ENCODE peak calls at places on chromosomes 11 and 22, in eight cellular contexts. One of them, this sample, is unnamed.

GRCh38 chr11:5922749-5923426 is 19.2 kb upstream of the OR56A3 start:
- DNase-seq in Ammon's horn: no peak
- DNase-seq in tibial artery: no peak
- DNase-seq in SK-N-DZ: no peak
- DNase-seq in PC-3: peak; percentile 35
- DNase-seq in ACHN: peak; percentile 11
- DNase-seq in astrocyte of the spinal cord: no peak
- DNase-seq in NCI-H146: no peak
- DNase-seq in this sample: peak; percentile 87

GRCh38 chr22:37560682-37561208 is 465 bp downstream of the CDC42EP1 start:
- DNase-seq in tibial artery: no peak
- DNase-seq in SK-N-DZ: no peak
- DNase-seq in NCI-H146: no peak
- DNase-seq in ACHN: peak; percentile 65
- DNase-seq in astrocyte of the spinal cord: peak; percentile 61
- DNase-seq in PC-3: peak; percentile 27
- DNase-seq in Ammon's horn: no peak
- DNase-seq in this sample: no peak

GRCh38 chr22:49303061-49303735 is 524.5 kb downstream of the BRD1 start:
- DNase-seq in astrocyte of the spinal cord: no peak
- DNase-seq in PC-3: no peak
- DNase-seq in SK-N-DZ: no peak
- DNase-seq in tibial artery: no peak
- DNase-seq in ACHN: no peak
- DNase-seq in Ammon's horn: no peak
- DNase-seq in NCI-H146: no peak
- DNase-seq in this sample: no peak

GRCh38 chr22:32950366-32950765 is 107.8 kb downstream of the SYN3 start:
- DNase-seq in SK-N-DZ: peak; percentile 61
- DNase-seq in astrocyte of the spinal cord: no peak
- DNase-seq in PC-3: no peak
- DNase-seq in Ammon's horn: no peak
- DNase-seq in tibial artery: no peak
- DNase-seq in NCI-H146: no peak
- DNase-seq in ACHN: no peak
- DNase-seq in this sample: no peak

GRCh38 chr11:66328036-66328306 is 8.3 kb downstream of the RIN1 start:
- DNase-seq in SK-N-DZ: no peak
- DNase-seq in astrocyte of the spinal cord: no peak
- DNase-seq in tibial artery: no peak
- DNase-seq in PC-3: no peak
- DNase-seq in NCI-H146: no peak
- DNase-seq in ACHN: no peak
- DNase-seq in Ammon's horn: no peak
- DNase-seq in this sample: peak; percentile 53

GRCh38 chr11:71252782-71253730 is 679 bp upstream of the SHANK2 start:
- DNase-seq in Ammon's horn: no peak
- DNase-seq in tibial artery: no peak
- DNase-seq in ACHN: peak; percentile 92
- DNase-seq in PC-3: peak; percentile 87
- DNase-seq in astrocyte of the spinal cord: peak; percentile 55
- DNase-seq in NCI-H146: no peak
- DNase-seq in SK-N-DZ: no peak
- DNase-seq in this sample: peak; percentile 88

GRCh38 chr11:17343907-17344306 is 7.7 kb upstream of the NCR3LG1 start:
- DNase-seq in tibial artery: no peak
- DNase-seq in Ammon's horn: no peak
- DNase-seq in PC-3: peak; percentile 57
- DNase-seq in ACHN: peak; percentile 70
- DNase-seq in NCI-H146: no peak
- DNase-seq in astrocyte of the spinal cord: peak; percentile 83
- DNase-seq in SK-N-DZ: no peak
- DNase-seq in this sample: peak; percentile 86

GRCh38 chr11:79276900-79277299 is 163.9 kb downstream of the TENM4 start:
- DNase-seq in NCI-H146: no peak
- DNase-seq in SK-N-DZ: no peak
- DNase-seq in astrocyte of the spinal cord: no peak
- DNase-seq in ACHN: no peak
- DNase-seq in tibial artery: no peak
- DNase-seq in Ammon's horn: no peak
- DNase-seq in PC-3: no peak
- DNase-seq in this sample: no peak

GRCh38 chr11:65611028-65611757 is 2.8 kb downstream of the MAP3K11 start:
- DNase-seq in SK-N-DZ: no peak
- DNase-seq in tibial artery: peak; percentile 60
- DNase-seq in ACHN: no peak
- DNase-seq in Ammon's horn: peak; percentile 92
- DNase-seq in astrocyte of the spinal cord: no peak
- DNase-seq in NCI-H146: no peak
- DNase-seq in PC-3: no peak
- DNase-seq in this sample: no peak

GRCh38 chr22:25199726-25200520 is at the start of gene CRYBB3:
- DNase-seq in ACHN: no peak
- DNase-seq in PC-3: no peak
- DNase-seq in SK-N-DZ: no peak
- DNase-seq in Ammon's horn: peak; percentile 23
- DNase-seq in astrocyte of the spinal cord: no peak
- DNase-seq in NCI-H146: no peak
- DNase-seq in tibial artery: no peak
- DNase-seq in this sample: no peak

GRCh38 chr11:35330924-35331323 is 88.4 kb downstream of the SLC1A2 start:
- DNase-seq in SK-N-DZ: no peak
- DNase-seq in PC-3: no peak
- DNase-seq in tibial artery: no peak
- DNase-seq in ACHN: no peak
- DNase-seq in astrocyte of the spinal cord: no peak
- DNase-seq in NCI-H146: no peak
- DNase-seq in Ammon's horn: no peak
- DNase-seq in this sample: peak; percentile 11

GRCh38 chr11:34308821-34309585 is 48.8 kb downstream of the ABTB2 start:
- DNase-seq in NCI-H146: no peak
- DNase-seq in tibial artery: peak; percentile 37
- DNase-seq in astrocyte of the spinal cord: peak; percentile 22
- DNase-seq in Ammon's horn: no peak
- DNase-seq in PC-3: no peak
- DNase-seq in ACHN: peak; percentile 82
- DNase-seq in SK-N-DZ: no peak
- DNase-seq in this sample: no peak

GRCh38 chr11:95364324-95365295 is 133.6 kb upstream of the SESN3 start:
- DNase-seq in ACHN: peak; percentile 20
- DNase-seq in NCI-H146: no peak
- DNase-seq in PC-3: peak; percentile 73
- DNase-seq in tibial artery: no peak
- DNase-seq in astrocyte of the spinal cord: peak; percentile 51
- DNase-seq in SK-N-DZ: peak; percentile 80
- DNase-seq in Ammon's horn: no peak
- DNase-seq in this sample: peak; percentile 81

GRCh38 chr11:75346296-75346695 is 5.2 kb downstream of the ARRB1 start:
- DNase-seq in PC-3: no peak
- DNase-seq in tibial artery: no peak
- DNase-seq in SK-N-DZ: no peak
- DNase-seq in astrocyte of the spinal cord: no peak
- DNase-seq in Ammon's horn: no peak
- DNase-seq in ACHN: no peak
- DNase-seq in NCI-H146: no peak
- DNase-seq in this sample: no peak

GRCh38 chr11:33636104-33636503 is 64.5 kb downstream of the C11orf91 start:
- DNase-seq in ACHN: no peak
- DNase-seq in tibial artery: no peak
- DNase-seq in SK-N-DZ: no peak
- DNase-seq in NCI-H146: no peak
- DNase-seq in PC-3: peak; percentile 16
- DNase-seq in astrocyte of the spinal cord: no peak
- DNase-seq in Ammon's horn: no peak
- DNase-seq in this sample: peak; percentile 94

GRCh38 chr11:65918211-65919150 is at the start of gene C11orf68:
- DNase-seq in astrocyte of the spinal cord: no peak
- DNase-seq in tibial artery: peak; percentile 43
- DNase-seq in NCI-H146: peak; percentile 48
- DNase-seq in SK-N-DZ: no peak
- DNase-seq in PC-3: peak; percentile 50
- DNase-seq in ACHN: peak; percentile 16
- DNase-seq in Ammon's horn: no peak
- DNase-seq in this sample: peak; percentile 60

GRCh38 chr11:35771722-35772121 is 109.1 kb downstream of the TRIM44 start:
- DNase-seq in ACHN: no peak
- DNase-seq in SK-N-DZ: no peak
- DNase-seq in astrocyte of the spinal cord: no peak
- DNase-seq in tibial artery: no peak
- DNase-seq in NCI-H146: no peak
- DNase-seq in Ammon's horn: no peak
- DNase-seq in PC-3: no peak
- DNase-seq in this sample: no peak

GRCh38 chr11:1774886-1775285 is 11.2 kb upstream of the CTSD start:
- DNase-seq in tibial artery: no peak
- DNase-seq in SK-N-DZ: no peak
- DNase-seq in ACHN: no peak
- DNase-seq in Ammon's horn: no peak
- DNase-seq in NCI-H146: no peak
- DNase-seq in astrocyte of the spinal cord: no peak
- DNase-seq in PC-3: no peak
- DNase-seq in this sample: no peak

GRCh38 chr11:35418847-35419712 is at the start of gene SLC1A2:
- DNase-seq in NCI-H146: peak; percentile 55
- DNase-seq in PC-3: no peak
- DNase-seq in SK-N-DZ: peak; percentile 83
- DNase-seq in Ammon's horn: peak; percentile 77
- DNase-seq in astrocyte of the spinal cord: peak; percentile 12
- DNase-seq in tibial artery: no peak
- DNase-seq in ACHN: peak; percentile 3
- DNase-seq in this sample: peak; percentile 19

GRCh38 chr11:2587132-2587930 is 112.5 kb downstream of the KCNQ1OT1 start:
- DNase-seq in astrocyte of the spinal cord: no peak
- DNase-seq in PC-3: no peak
- DNase-seq in Ammon's horn: peak; percentile 1
- DNase-seq in SK-N-DZ: no peak
- DNase-seq in NCI-H146: no peak
- DNase-seq in tibial artery: peak; percentile 13
- DNase-seq in ACHN: no peak
- DNase-seq in this sample: no peak

GRCh38 chr11:121514998-121515671 is 62.4 kb upstream of the SORL1-AS1 start:
- DNase-seq in PC-3: no peak
- DNase-seq in SK-N-DZ: no peak
- DNase-seq in NCI-H146: peak; percentile 67
- DNase-seq in tibial artery: no peak
- DNase-seq in astrocyte of the spinal cord: no peak
- DNase-seq in Ammon's horn: no peak
- DNase-seq in ACHN: no peak
- DNase-seq in this sample: no peak

GRCh38 chr22:37400719-37401118 is 26.6 kb downstream of the ELFN2 start:
- DNase-seq in SK-N-DZ: no peak
- DNase-seq in Ammon's horn: no peak
- DNase-seq in tibial artery: no peak
- DNase-seq in astrocyte of the spinal cord: no peak
- DNase-seq in NCI-H146: no peak
- DNase-seq in ACHN: no peak
- DNase-seq in PC-3: peak; percentile 23
- DNase-seq in this sample: no peak

GRCh38 chr11:20000393-20001134 is 159.7 kb downstream of the DBX1 start:
- DNase-seq in tibial artery: no peak
- DNase-seq in PC-3: no peak
- DNase-seq in astrocyte of the spinal cord: no peak
- DNase-seq in SK-N-DZ: no peak
- DNase-seq in NCI-H146: peak; percentile 99
- DNase-seq in ACHN: no peak
- DNase-seq in Ammon's horn: peak; percentile 72
- DNase-seq in this sample: no peak

GRCh38 chr11:32899423-32899822 is 6.8 kb downstream of the QSER1 start:
- DNase-seq in Ammon's horn: no peak
- DNase-seq in SK-N-DZ: no peak
- DNase-seq in tibial artery: no peak
- DNase-seq in NCI-H146: no peak
- DNase-seq in PC-3: no peak
- DNase-seq in ACHN: no peak
- DNase-seq in astrocyte of the spinal cord: no peak
- DNase-seq in this sample: no peak

GRCh38 chr11:130631119-130631518 is 182.7 kb downstream of the ADAMTS15 start:
- DNase-seq in PC-3: peak; percentile 98
- DNase-seq in ACHN: peak; percentile 88
- DNase-seq in astrocyte of the spinal cord: peak; percentile 92
- DNase-seq in Ammon's horn: no peak
- DNase-seq in tibial artery: no peak
- DNase-seq in NCI-H146: no peak
- DNase-seq in SK-N-DZ: no peak
- DNase-seq in this sample: peak; percentile 96

GRCh38 chr11:111231836-111232235 is 13.7 kb upstream of the POU2AF2 start:
- DNase-seq in SK-N-DZ: no peak
- DNase-seq in ACHN: no peak
- DNase-seq in PC-3: no peak
- DNase-seq in Ammon's horn: no peak
- DNase-seq in NCI-H146: no peak
- DNase-seq in astrocyte of the spinal cord: no peak
- DNase-seq in tibial artery: no peak
- DNase-seq in this sample: no peak

GRCh38 chr11:131977231-131977630 is 606.8 kb downstream of the NTM start:
- DNase-seq in Ammon's horn: peak; percentile 77
- DNase-seq in NCI-H146: no peak
- DNase-seq in PC-3: peak; percentile 75
- DNase-seq in ACHN: peak; percentile 1
- DNase-seq in tibial artery: no peak
- DNase-seq in astrocyte of the spinal cord: peak; percentile 42
- DNase-seq in SK-N-DZ: no peak
- DNase-seq in this sample: peak; percentile 99

GRCh38 chr11:69313992-69314391 is 20.0 kb downstream of the MYEOV start:
- DNase-seq in ACHN: no peak
- DNase-seq in Ammon's horn: no peak
- DNase-seq in astrocyte of the spinal cord: no peak
- DNase-seq in tibial artery: no peak
- DNase-seq in SK-N-DZ: no peak
- DNase-seq in PC-3: no peak
- DNase-seq in NCI-H146: no peak
- DNase-seq in this sample: no peak

This sample was measured in epithelial cell of esophagus.